ENCODE peak calls at places on chromosomes 1 and 21, in six cellular contexts. Y is AML-193, N is T-helper 9 cell, S is fibroblast of lung, O is KG1, F is GM03348. W is an unnamed sample.

GRCh38 chr1:145977486-145978476 is 13.3 kb downstream of the POLR3GL start:
- DNase-seq in Y (peak), N (peak), S (peak), O (peak), F (peak), W (peak)

GRCh38 chr1:23198373-23198772 is 18.9 kb downstream of the HTR1D start:
- DNase-seq in Y (no peak), N (no peak), S (peak), O (no peak), F (peak), W (no peak)

GRCh38 chr1:45340816-45341215 is 576 bp upstream of the MUTYH start:
- DNase-seq in Y (no peak), N (no peak), S (no peak), O (no peak), F (no peak), W (no peak)

GRCh38 chr1:183881387-183882084 is 76.6 kb downstream of the RGL1 start:
- DNase-seq in Y (no peak), N (no peak), S (peak), O (no peak), F (peak), W (no peak)

GRCh38 chr1:72281637-72282270 is 585 bp downstream of the NEGR1 start:
- DNase-seq in Y (no peak), N (no peak), S (no peak), O (no peak), F (no peak), W (no peak)

GRCh38 chr1:176188604-176189003 is 18.5 kb downstream of the COP1 start:
- DNase-seq in Y (no peak), N (no peak), S (no peak), O (no peak), F (no peak), W (no peak)

GRCh38 chr1:1144122-1144842 is 28.4 kb upstream of the C1orf159 start:
- DNase-seq in Y (no peak), N (peak), S (no peak), O (peak), F (no peak), W (no peak)

GRCh38 chr21:23534833-23535232 is 2072.4 kb downstream of the MRPL39 start:
- DNase-seq in Y (no peak), N (no peak), S (no peak), O (no peak), F (no peak), W (no peak)

GRCh38 chr21:20004353-20004752 is 993.9 kb upstream of the NCAM2 start:
- DNase-seq in Y (no peak), N (no peak), S (no peak), O (no peak), F (no peak), W (no peak)

GRCh38 chr1:198121058-198121829 is 35.6 kb upstream of the NEK7 start:
- DNase-seq in Y (no peak), N (no peak), S (peak), O (no peak), F (peak), W (no peak)

GRCh38 chr1:147413110-147413605 is 128.1 kb upstream of the BCL9 start:
- DNase-seq in Y (no peak), N (no peak), S (no peak), O (no peak), F (no peak), W (no peak)

GRCh38 chr1:99737016-99737415 is 29.4 kb downstream of the FRRS1 start:
- DNase-seq in Y (peak), N (no peak), S (peak), O (no peak), F (peak), W (no peak)

GRCh38 chr1:54577612-54578011 is 29.6 kb downstream of the ACOT11 start:
- DNase-seq in Y (no peak), N (no peak), S (peak), O (no peak), F (no peak), W (no peak)

GRCh38 chr1:10415211-10415930 is 14.9 kb upstream of the CENPS start:
- DNase-seq in Y (peak), N (no peak), S (peak), O (peak), F (peak), W (no peak)

GRCh38 chr1:47229031-47229831 is 2.8 kb downstream of the TAL1 start:
- DNase-seq in Y (no peak), N (no peak), S (no peak), O (no peak), F (no peak), W (no peak)

GRCh38 chr1:91814448-91814847 is 71.5 kb downstream of the TGFBR3 start:
- DNase-seq in Y (no peak), N (no peak), S (no peak), O (no peak), F (no peak), W (no peak)

GRCh38 chr21:30994917-30995316 is 43.4 kb downstream of the KRTAP19-8 start:
- DNase-seq in Y (no peak), N (no peak), S (no peak), O (no peak), F (no peak), W (no peak)

GRCh38 chr1:198467907-198468306 is 72.6 kb downstream of the ATP6V1G3 start:
- DNase-seq in Y (no peak), N (no peak), S (peak), O (no peak), F (peak), W (no peak)